ENCODE peak calls at places on chromosomes 6 and 20, in eight cellular contexts. Y is cardiac fibroblast, S is esophagus squamous epithelium, X is IMR-90, A is RWPE1, R is cardiac muscle cell, K is breast epithelium, F is endothelial cell. P is an unnamed sample.

GRCh38 chr20:23164176-23164601 is 78.1 kb upstream of the CD93 start:
- DNase-seq in Y (no peak), K (no peak), R (no peak), S (no peak), A (no peak), F (peak), X (no peak), P (no peak)

GRCh38 chr6:108733706-108734105 is 114.5 kb upstream of the ARMC2 start:
- DNase-seq in S (no peak), K (no peak), F (no peak), A (no peak), X (no peak), R (no peak), Y (no peak), P (no peak)

GRCh38 chr6:113122060-113122459 is 735.1 kb upstream of the MARCKS start:
- DNase-seq in A (peak), X (peak), S (no peak), R (peak), K (no peak), Y (peak), F (peak), P (no peak)

GRCh38 chr20:63766695-63767426 is 27.3 kb downstream of the SLC2A4RG start:
- DNase-seq in A (no peak), F (no peak), S (no peak), Y (no peak), X (no peak), R (no peak), K (no peak), P (no peak)

GRCh38 chr20:44594730-44595129 is 12.4 kb downstream of the PKIG start:
- DNase-seq in X (peak), S (no peak), A (no peak), R (peak), F (no peak), K (no peak), Y (peak), P (no peak)

GRCh38 chr20:50191566-50192363 is 1.1 kb downstream of the CEBPB start:
- DNase-seq in X (peak), K (peak), S (peak), F (peak), R (peak), A (peak), Y (peak), P (peak)

GRCh38 chr6:113642714-113643442 is 214.3 kb upstream of the MARCKS start:
- DNase-seq in F (no peak), K (no peak), Y (no peak), A (no peak), R (peak), X (peak), S (no peak), P (no peak)

GRCh38 chr6:167111597-167111996 is 11.3 kb upstream of the CCR6 start:
- DNase-seq in R (no peak), S (no peak), A (no peak), K (no peak), X (no peak), F (no peak), Y (no peak), P (no peak)

GRCh38 chr6:134233180-134233579 is 84.7 kb downstream of the SGK1 start:
- DNase-seq in K (no peak), S (no peak), F (no peak), R (no peak), Y (no peak), A (no peak), X (no peak), P (no peak)

GRCh38 chr6:160933256-160933655 is 58.3 kb upstream of the MAP3K4 start:
- DNase-seq in K (no peak), X (no peak), S (no peak), Y (no peak), A (no peak), R (no peak), F (peak), P (no peak)

GRCh38 chr20:50992733-50993457 is 30.0 kb downstream of the KCNG1 start:
- DNase-seq in Y (peak), X (peak), K (no peak), R (peak), S (no peak), F (peak), A (peak), P (no peak)

GRCh38 chr6:136959471-136959891 is 37.4 kb downstream of the SLC35D3 start:
- DNase-seq in R (no peak), S (no peak), A (no peak), Y (no peak), K (no peak), X (no peak), F (no peak), P (no peak)

GRCh38 chr6:71452709-71453108 is 164.1 kb downstream of the OGFRL1 start:
- DNase-seq in A (no peak), F (no peak), K (no peak), S (no peak), R (no peak), Y (no peak), X (no peak), P (no peak)

GRCh38 chr6:42368156-42368555 is 83.6 kb downstream of the TRERF1 start:
- DNase-seq in S (no peak), F (no peak), R (no peak), X (no peak), Y (no peak), A (no peak), K (no peak), P (no peak)

GRCh38 chr6:129638055-129639019 is 71.6 kb downstream of the ARHGAP18 start:
- DNase-seq in R (peak), X (peak), F (peak), A (no peak), Y (peak), K (no peak), S (no peak), P (no peak)

GRCh38 chr6:109059591-109060021 is 35.0 kb downstream of the SESN1 start:
- DNase-seq in K (no peak), R (peak), F (no peak), X (peak), A (peak), S (no peak), Y (peak), P (no peak)

GRCh38 chr6:84018453-84019061 is 15.0 kb upstream of the MRAP2 start:
- DNase-seq in X (no peak), A (no peak), K (no peak), Y (no peak), R (no peak), F (no peak), S (no peak), P (no peak)

GRCh38 chr20:57433658-57434389 is 42.6 kb downstream of the RBM38 start:
- DNase-seq in X (no peak), F (no peak), Y (no peak), A (no peak), S (no peak), K (no peak), R (no peak), P (no peak)

GRCh38 chr6:140671926-140672325 is 1297.5 kb upstream of the CITED2 start:
- DNase-seq in K (no peak), Y (no peak), S (no peak), X (no peak), R (no peak), A (no peak), F (no peak), P (no peak)

GRCh38 chr6:138087549-138087948 is 19.7 kb downstream of the PERP start:
- DNase-seq in K (no peak), A (peak), X (no peak), R (no peak), F (no peak), S (no peak), Y (no peak), P (no peak)

GRCh38 chr6:162177733-162178132 is 549.8 kb downstream of the PRKN start:
- DNase-seq in Y (peak), R (peak), F (no peak), A (no peak), S (no peak), K (no peak), X (no peak), P (no peak)

GRCh38 chr6:158061361-158061708 is 79.7 kb downstream of the SYNJ2 start:
- DNase-seq in X (no peak), S (no peak), R (no peak), Y (no peak), K (no peak), A (no peak), F (no peak), P (no peak)

GRCh38 chr6:104483225-104483834 is 376.4 kb downstream of the HACE1 start:
- DNase-seq in X (no peak), K (no peak), A (peak), S (no peak), Y (peak), F (no peak), R (peak), P (no peak)

GRCh38 chr6:154891901-154892300 is 103.2 kb upstream of the TIAM2 start:
- DNase-seq in S (no peak), F (no peak), A (no peak), X (no peak), K (no peak), R (no peak), Y (no peak), P (no peak)

GRCh38 chr20:13341737-13342393 is 120.8 kb downstream of the ISM1 start:
- DNase-seq in F (no peak), R (no peak), Y (no peak), A (no peak), K (no peak), S (no peak), X (no peak), P (no peak)

GRCh38 chr6:158624684-158625682 is 19.6 kb downstream of the DYNLT1 start:
- DNase-seq in F (no peak), K (no peak), S (no peak), R (no peak), Y (no peak), X (no peak), A (no peak), P (no peak)

GRCh38 chr6:44801188-44801587 is 413.7 kb downstream of the CDC5L start:
- DNase-seq in A (no peak), F (no peak), S (no peak), X (no peak), K (no peak), Y (no peak), R (no peak), P (no peak)

GRCh38 chr20:24632581-24632980 is 163.2 kb downstream of the SYNDIG1 start:
- DNase-seq in S (no peak), K (no peak), R (no peak), A (no peak), F (no peak), Y (no peak), X (no peak), P (no peak)

GRCh38 chr20:63772781-63773520 is 33.4 kb downstream of the SLC2A4RG start:
- DNase-seq in K (no peak), S (no peak), R (no peak), A (no peak), F (no peak), Y (no peak), X (peak), P (no peak)

GRCh38 chr6:129853996-129854711 is 7.0 kb downstream of the TMEM244 start:
- DNase-seq in X (peak), A (peak), Y (no peak), R (no peak), F (no peak), S (no peak), K (no peak), P (no peak)

GRCh38 chr6:33277663-33278391 is 904 bp downstream of the B3GALT4 start:
- DNase-seq in S (no peak), A (no peak), R (no peak), K (no peak), X (no peak), Y (no peak), F (peak), P (no peak)
- TF ChIP-seq CTCF in S (no peak), A (no peak), R (no peak), K (no peak), X (peak), Y (no peak), F (no peak), P (no peak)

DNA sequence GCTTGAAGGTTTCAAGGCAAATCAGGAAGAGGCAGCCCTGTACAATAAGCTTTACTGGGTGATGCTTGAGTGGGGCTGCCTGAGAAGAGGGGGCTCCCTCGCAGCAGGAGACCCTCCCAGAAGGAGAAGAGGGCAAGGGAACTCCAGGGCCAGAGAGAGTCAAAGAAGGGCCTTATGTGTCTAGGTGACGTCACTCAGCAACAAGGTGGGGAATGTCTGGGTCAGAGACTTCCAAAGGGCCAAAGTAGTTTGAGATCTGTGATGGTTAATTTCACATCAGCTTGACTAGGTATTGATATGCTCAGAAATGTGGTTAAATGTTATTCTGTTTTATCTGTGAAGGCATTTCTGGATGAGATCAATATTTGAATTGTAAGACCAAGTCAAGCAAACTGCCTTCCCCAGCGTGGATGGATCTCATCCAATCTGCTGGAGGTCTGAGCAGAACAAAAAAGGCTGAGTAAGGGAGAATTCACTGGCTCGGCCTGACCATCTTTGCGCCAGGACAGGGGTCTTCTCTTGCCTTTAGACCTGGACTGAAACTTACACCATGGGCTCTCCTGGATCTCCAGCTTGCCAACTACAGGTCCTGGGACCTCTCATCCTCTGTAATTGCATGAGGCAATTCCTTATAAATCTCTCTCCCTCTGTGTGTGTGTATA is 35.9 kb downstream of the MAS1 start:
- DNase-seq in R (no peak), A (no peak), K (no peak), X (no peak), F (no peak), S (no peak), Y (no peak), P (no peak)
- TF ChIP-seq CTCF in R (no peak), A (no peak), K (no peak), X (no peak), F (no peak), S (no peak), Y (no peak), P (no peak)

DNA sequence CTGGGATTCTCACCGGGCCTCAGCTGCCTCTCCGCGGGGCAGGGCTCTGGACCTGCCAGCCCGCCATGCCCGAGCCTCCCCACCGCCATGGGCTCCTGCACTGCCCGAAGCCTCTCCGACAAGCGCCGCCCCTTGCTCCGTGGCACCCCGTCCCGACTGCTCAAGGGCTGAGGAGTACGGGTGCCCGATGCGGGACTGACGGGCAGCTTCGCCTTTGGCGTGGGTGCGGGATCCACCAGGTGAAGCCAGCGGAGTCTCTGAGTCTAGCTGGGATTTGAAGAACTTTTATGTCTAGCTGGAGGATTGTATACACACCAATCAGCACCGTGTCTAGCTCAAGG is 5.3 kb upstream of the RANBP9 start:
- DNase-seq in A (no peak), X (no peak), Y (no peak), F (no peak), K (no peak), S (no peak), R (no peak), P (no peak)
- TF ChIP-seq CTCF in A (no peak), X (no peak), Y (no peak), F (no peak), K (no peak), S (no peak), R (no peak), P (no peak)

GRCh38 chr6:119541132-119541905 is 191.8 kb upstream of the MAN1A1 start:
- DNase-seq in Y (peak), K (no peak), F (no peak), S (no peak), X (peak), A (peak), R (peak), P (no peak)

GRCh38 chr6:119536666-119537065 is 187.1 kb upstream of the MAN1A1 start:
- DNase-seq in Y (no peak), A (no peak), K (no peak), F (no peak), X (no peak), S (no peak), R (no peak), P (no peak)

GRCh38 chr6:119542037-119542436 is 192.5 kb upstream of the MAN1A1 start:
- DNase-seq in R (no peak), X (no peak), K (no peak), S (no peak), A (no peak), Y (no peak), F (no peak), P (no peak)

GRCh38 chr6:119540417-119540816 is 190.9 kb upstream of the MAN1A1 start:
- DNase-seq in K (no peak), Y (no peak), A (no peak), X (no peak), R (no peak), F (no peak), S (no peak), P (no peak)

GRCh38 chr6:119539066-119539746 is 189.6 kb upstream of the MAN1A1 start:
- DNase-seq in A (no peak), R (no peak), X (no peak), K (no peak), F (no peak), Y (no peak), S (no peak), P (no peak)
- TF ChIP-seq CTCF in A (no peak), R (no peak), X (no peak), K (no peak), F (no peak), Y (no peak), S (no peak), P (no peak)

DNA sequence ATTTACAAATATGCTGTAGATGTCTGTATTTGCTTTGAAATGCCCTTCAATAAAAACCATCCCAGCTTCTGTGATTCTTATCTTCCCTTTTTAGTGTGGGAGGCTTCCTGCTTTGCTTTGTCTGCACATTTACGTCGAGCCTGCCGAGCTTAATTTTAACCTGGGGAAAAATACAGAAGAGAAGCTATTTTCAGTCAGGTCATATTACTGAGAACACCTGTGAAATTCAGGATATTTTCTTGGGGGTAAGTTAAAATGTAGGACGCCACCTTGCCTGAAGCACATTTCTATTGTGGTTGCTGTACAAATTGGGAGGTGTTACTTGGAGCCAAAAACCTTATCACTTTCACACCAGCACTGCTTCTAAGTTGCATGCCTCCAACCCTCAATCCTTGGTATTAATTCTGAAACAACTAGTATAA is 43.6 kb upstream of the FUCA2 start:
- DNase-seq in X (no peak), Y (no peak), S (no peak), A (no peak), K (no peak), F (no peak), R (peak), P (no peak)
- TF ChIP-seq CTCF in X (no peak), Y (no peak), S (no peak), A (no peak), K (no peak), F (no peak), R (no peak), P (no peak)

DNA sequence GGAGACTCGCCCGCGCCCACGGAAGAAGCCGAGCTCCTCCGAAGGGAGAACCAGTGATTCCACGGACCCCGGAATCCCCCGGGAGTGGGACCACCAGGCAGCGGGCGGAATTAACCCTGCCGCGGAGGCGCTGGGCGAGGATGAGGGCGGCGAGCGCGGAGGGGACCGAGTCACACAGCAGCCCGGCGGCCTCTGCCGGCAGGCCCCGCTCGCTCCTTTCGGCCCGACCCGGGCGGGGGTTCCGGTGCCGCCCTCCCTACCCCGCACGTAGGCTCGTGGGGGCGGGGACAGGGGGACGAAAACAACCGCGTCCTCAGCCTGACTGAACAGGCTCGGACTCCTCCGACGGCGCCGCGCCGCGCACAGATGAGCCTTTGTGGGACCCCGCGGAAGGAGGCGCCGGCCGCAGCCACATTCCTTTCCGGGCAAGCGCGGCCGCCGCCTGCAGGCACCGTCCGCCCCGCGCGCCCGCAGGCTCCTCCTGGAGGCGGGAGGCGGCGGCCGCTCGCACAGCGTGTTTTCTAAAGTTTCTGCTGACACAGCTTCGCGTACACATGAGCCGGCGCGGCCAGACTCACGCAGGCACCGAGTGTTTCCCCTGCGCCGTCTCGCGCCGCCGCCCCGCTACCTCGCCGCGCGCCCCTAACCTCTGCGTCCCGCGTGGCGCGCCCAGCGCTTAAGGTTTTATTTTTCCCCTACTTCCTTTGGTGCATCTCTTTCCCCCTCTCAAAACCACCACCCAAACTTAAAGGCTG is 244.3 kb downstream of the ARID1B start:
- DNase-seq in K (peak), A (peak), X (peak), R (peak), F (peak), S (peak), Y (peak), P (peak)
- TF ChIP-seq CTCF in K (peak), A (peak), X (peak), R (peak), F (peak), S (peak), Y (no peak), P (peak)

DNA sequence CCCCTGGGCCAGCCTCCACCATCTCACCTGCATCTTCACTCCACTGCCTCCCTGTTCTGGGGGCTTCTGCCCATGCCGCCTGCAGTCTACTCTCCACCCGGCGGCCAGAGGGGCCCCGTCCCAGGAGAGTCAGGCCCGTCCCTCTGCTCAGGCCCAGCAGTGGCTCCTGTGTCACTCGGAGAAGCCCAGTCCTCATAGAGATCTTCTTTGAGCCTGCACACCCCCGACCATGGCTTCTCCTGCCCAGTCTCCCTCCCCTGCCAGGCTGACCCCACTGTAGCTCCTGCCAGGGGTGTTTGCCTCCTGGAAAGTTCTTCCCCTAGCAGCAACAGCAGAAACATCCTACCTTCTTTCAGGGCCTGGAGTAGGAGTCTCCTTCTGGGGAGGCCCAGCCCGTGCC is 22.2 kb upstream of the NOL4L start:
- DNase-seq in Y (no peak), F (no peak), A (no peak), S (no peak), X (no peak), K (no peak), R (no peak), P (no peak)
- TF ChIP-seq CTCF in Y (no peak), F (no peak), A (no peak), S (no peak), X (no peak), K (no peak), R (no peak), P (no peak)